ENCODE peak calls at places on chromosomes 5 and 9, in eight cellular contexts. D, C, Q, F, O, T, G and Y are unnamed samples.

GRCh38 chr9:114803459-114803858 is 2.4 kb downstream of the TNFSF15 start:
- DNase-seq in Q (no peak), G (peak), D (no peak), O (no peak), C (no peak), T (no peak), F (no peak), Y (no peak)

GRCh38 chr5:172005708-172006377 is 595 bp downstream of the FBXW11 start:
- DNase-seq in Q (no peak), D (no peak), G (peak), O (no peak), C (peak), T (peak), F (peak), Y (no peak)

GRCh38 chr9:33620738-33621439 is 96.8 kb downstream of the ANKRD18B start:
- DNase-seq in G (no peak), T (no peak), C (peak), F (no peak), D (peak), Q (peak), O (peak), Y (peak)

GRCh38 chr5:148290271-148291195 is 21.7 kb upstream of the SPINK7 start:
- DNase-seq in O (no peak), F (no peak), T (no peak), Q (peak), D (no peak), G (peak), C (peak), Y (no peak)

GRCh38 chr5:131654309-131654708 is 19.3 kb upstream of the RAPGEF6 start:
- DNase-seq in C (no peak), G (no peak), O (no peak), T (no peak), Q (no peak), D (no peak), F (no peak), Y (no peak)

GRCh38 chr5:137570070-137570469 is 70.9 kb upstream of the SPOCK1 start:
- DNase-seq in G (no peak), O (no peak), T (no peak), D (no peak), Q (no peak), F (no peak), C (no peak), Y (no peak)

GRCh38 chr9:129333961-129334743 is 156.1 kb upstream of the IER5L start:
- DNase-seq in C (peak), D (peak), G (peak), O (peak), F (peak), T (peak), Q (peak), Y (peak)

GRCh38 chr5:96683392-96683791 is 21.2 kb downstream of the CAST start:
- DNase-seq in T (no peak), G (no peak), Q (peak), F (no peak), C (peak), O (no peak), D (no peak), Y (no peak)

GRCh38 chr9:20981486-20981885 is 50.0 kb downstream of the HACD4 start:
- DNase-seq in C (peak), O (peak), D (peak), G (no peak), Q (peak), F (peak), T (no peak), Y (peak)

DNA sequence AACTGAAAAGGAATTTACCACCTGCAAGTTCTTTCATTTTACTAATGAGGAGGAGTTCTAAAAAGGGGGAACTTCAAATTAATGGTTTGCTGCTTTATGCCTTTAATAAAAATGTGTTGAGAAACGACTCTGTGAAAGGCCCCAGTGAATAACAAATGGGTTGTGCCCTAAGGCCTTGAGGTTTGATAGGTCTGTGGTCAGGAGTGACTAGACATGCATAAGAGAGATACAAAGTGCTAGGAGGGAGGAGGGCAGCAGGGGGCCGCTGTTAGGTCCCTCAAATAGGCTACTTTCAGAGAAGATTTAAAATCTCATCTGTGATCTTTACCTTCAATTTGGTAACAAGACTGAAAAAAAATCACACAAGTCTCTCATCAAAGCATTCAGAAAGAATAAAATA is 58.3 kb downstream of the FAM81B start:
- DNase-seq in O (no peak), C (peak), G (peak), Q (no peak), F (no peak), T (no peak), D (no peak), Y (peak)
- TF ChIP-seq CTCF in O (no peak), C (no peak), G (no peak), Q (no peak), F (no peak), T (no peak), D (no peak), Y (no peak)

DNA sequence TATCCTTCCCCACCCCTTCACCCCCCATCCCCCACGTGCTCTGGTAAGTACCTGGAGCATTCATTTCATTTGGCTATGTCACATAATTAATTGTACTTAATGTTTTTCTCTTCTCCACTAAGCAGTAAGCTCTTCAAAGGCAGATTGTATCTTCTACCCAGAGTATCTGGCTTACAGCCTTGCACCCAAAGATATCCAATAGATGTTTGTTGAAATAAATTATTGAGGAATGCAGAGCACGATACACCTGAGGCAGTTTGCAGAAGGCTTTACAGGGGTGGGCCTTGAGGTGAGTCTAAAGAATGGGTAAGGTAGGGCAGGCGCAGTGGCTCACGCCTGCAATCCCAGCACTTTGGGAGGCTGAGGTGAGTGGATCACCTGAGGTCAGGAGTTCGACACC is 2.5 kb upstream of the SOWAHA start:
- DNase-seq in T (no peak), G (no peak), Q (no peak), O (no peak), F (no peak), D (no peak), C (no peak), Y (no peak)
- TF ChIP-seq CTCF in T (no peak), G (no peak), Q (no peak), O (no peak), F (no peak), D (no peak), C (no peak), Y (no peak)

GRCh38 chr5:7801898-7802614 is 48.9 kb downstream of the CFAP90 start:
- DNase-seq in Q (no peak), O (no peak), G (no peak), T (no peak), D (no peak), C (no peak), F (no peak), Y (no peak)

GRCh38 chr5:7808998-7809397 is 41.9 kb downstream of the CFAP90 start:
- DNase-seq in D (no peak), F (no peak), G (no peak), C (no peak), O (no peak), Q (no peak), T (no peak), Y (no peak)

GRCh38 chr5:7802855-7803254 is 48.1 kb downstream of the CFAP90 start:
- DNase-seq in Q (peak), F (no peak), O (no peak), G (no peak), T (no peak), C (peak), D (no peak), Y (no peak)

DNA sequence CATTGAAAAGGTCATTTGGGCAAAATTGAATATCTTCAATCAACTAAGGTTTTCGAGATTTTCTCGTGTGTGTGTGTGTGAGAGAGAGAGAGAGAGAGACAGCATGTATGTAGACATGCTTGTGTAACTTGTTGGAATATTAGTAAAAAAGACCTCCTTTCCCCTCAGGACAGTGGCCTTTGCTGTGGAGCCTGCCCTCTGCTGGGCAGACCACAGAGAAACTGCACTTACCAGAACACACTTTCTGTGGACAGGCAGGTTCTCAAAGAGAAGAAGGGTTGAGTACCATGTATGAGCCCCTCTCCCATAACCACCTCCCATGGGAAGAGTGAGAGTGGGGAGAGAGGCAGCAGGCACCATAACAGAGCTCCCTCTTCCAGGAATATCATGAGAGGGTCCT is 45.6 kb downstream of the CFAP90 start:
- DNase-seq in G (no peak), T (no peak), Q (no peak), C (peak), O (no peak), D (no peak), F (no peak), Y (no peak)
- TF ChIP-seq CTCF in G (peak), T (no peak), Q (peak), C (no peak), O (peak), D (peak), F (no peak), Y (peak)

GRCh38 chr9:109455391-109455790 is 42.7 kb downstream of the PTPN3 start:
- DNase-seq in O (no peak), D (no peak), C (no peak), F (no peak), T (no peak), G (peak), Q (no peak), Y (no peak)
- TF ChIP-seq CTCF in O (no peak), D (no peak), C (no peak), F (no peak), T (no peak), G (peak), Q (no peak), Y (no peak)

DNA sequence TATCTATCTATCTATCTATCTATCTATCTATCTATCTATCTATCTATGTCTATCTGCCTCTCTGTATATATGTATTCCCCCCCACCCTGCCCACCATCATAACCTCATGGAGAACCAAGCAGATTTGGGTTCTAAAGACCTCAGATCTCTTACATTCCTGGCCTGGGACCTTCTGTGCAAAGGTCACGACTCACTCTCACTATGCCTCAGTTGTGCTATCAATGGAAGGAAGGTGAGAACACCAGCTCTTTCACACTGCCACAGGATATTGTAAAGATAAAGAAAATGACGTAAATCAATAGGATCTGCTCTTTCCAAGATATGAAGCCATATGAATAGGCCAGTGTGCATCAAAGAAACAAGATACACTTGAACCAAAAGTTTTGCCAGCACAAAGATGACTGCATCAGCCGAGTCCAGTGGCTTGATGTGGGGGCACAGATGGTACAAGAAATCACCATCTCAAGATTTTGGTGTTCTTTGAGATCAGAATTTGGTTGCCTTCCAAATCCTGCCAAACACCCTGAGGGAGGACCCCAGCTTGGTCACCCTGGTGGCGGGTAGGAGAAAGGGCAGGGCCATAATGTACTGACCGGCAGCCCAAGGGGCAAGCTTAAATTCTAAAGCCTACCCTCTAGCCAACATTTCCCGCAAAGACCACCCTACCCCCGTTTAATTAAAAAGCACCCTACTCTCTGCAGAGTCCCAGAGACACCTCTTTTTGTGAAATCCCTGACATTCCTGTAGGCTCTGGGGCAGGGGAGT is 8.4 kb upstream of the FGF1 start:
- DNase-seq in T (no peak), G (peak), F (no peak), O (no peak), D (no peak), Q (no peak), C (no peak), Y (no peak)
- TF ChIP-seq CTCF in T (no peak), G (peak), F (no peak), O (peak), D (no peak), Q (no peak), C (peak), Y (no peak)

GRCh38 chr9:5714501-5715401 is 85.8 kb downstream of the RIC1 start:
- DNase-seq in G (peak), O (peak), T (no peak), C (peak), D (no peak), Q (peak), F (no peak), Y (peak)
- TF ChIP-seq CTCF in G (peak), O (peak), T (no peak), C (peak), D (peak), Q (peak), F (peak), Y (peak)

GRCh38 chr5:170846416-170846815 is 15.4 kb upstream of the RANBP17 start:
- DNase-seq in D (no peak), C (peak), T (no peak), Q (no peak), G (no peak), O (no peak), F (no peak), Y (no peak)
- TF ChIP-seq CTCF in D (no peak), C (no peak), T (no peak), Q (no peak), G (no peak), O (no peak), F (no peak), Y (no peak)

DNA sequence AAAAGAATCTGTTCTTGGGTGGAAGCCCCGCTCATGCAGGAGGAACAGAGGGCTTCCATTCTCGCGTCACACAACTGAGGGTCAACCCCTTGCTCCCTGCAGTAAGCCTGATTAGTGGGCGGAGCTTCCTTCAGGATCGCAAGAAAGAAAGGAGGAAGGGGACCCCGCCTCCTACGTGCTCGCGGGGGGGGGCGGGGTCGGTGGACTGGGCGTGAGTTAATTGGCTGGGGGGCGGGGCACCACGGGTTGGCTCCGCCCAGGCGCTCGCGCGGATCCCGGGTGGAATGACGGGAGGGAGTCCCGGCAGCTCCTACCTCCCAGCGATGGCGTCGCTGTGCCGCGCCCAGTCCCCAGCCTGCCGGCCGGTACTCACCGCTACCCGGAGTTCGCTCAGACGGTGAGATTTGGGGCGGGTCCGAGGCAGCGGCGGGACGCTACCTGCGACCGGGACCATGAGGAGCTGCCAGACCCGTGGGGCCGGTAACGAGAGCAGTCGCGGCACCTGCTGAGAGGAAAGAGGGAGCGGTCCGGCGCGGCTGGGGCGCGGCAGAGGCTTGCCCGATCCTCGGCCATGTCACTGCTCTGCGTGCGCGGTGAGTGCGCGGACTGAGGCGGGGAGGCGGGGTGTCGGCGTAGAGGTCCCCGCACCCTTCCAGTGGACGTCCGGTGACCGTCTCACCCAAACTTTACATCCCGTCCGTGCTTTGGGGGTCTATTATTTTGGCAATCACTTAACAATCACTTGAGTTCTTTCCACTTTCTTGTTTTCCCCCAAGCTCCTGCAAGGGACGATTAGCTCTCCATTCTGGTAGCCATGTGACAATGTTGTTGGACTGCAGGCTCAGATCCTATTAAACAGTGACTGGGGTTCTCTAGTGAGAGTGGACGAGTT is at the start of gene UNC13B:
- DNase-seq in G (peak), T (peak), C (peak), O (peak), F (peak), D (peak), Q (peak), Y (peak)
- TF ChIP-seq CTCF in G (no peak), T (peak), C (peak), O (peak), F (peak), D (peak), Q (no peak), Y (peak)